ENCODE peak calls at places on chromosome 14, in five cellular contexts. Q, O, K, C and I are unnamed samples.

GRCh38 chr14:64786296-64787149 is 82.3 kb downstream of the PLEKHG3 start:
- DNase-seq in Q (no peak), O (no peak), K (no peak), C (no peak), I (no peak)

GRCh38 chr14:70567791-70568190 is 32.7 kb downstream of the MED6 start:
- DNase-seq in Q (no peak), K (no peak), O (no peak), C (peak), I (peak)

GRCh38 chr14:56334458-56334857 is 216.2 kb downstream of the PELI2 start:
- DNase-seq in K (no peak), O (no peak), C (no peak), Q (no peak), I (no peak)

GRCh38 chr14:100010679-100011078 is 54.5 kb upstream of the EVL start:
- DNase-seq in K (no peak), Q (no peak), C (no peak), O (no peak), I (no peak)

GRCh38 chr14:36105401-36105800 is 71.1 kb downstream of the PTCSC3 start:
- DNase-seq in O (no peak), K (no peak), Q (no peak), C (no peak), I (no peak)

GRCh38 chr14:103127861-103128598 is 4.8 kb downstream of the TNFAIP2 start:
- DNase-seq in O (no peak), Q (no peak), K (no peak), C (no peak), I (no peak)

GRCh38 chr14:90301122-90301521 is 30.6 kb downstream of the NRDE2 start:
- DNase-seq in O (no peak), K (no peak), Q (no peak), C (no peak), I (no peak)

GRCh38 chr14:90175631-90176030 is 80.7 kb upstream of the PSMC1 start:
- DNase-seq in O (no peak), C (no peak), Q (no peak), K (no peak), I (no peak)

GRCh38 chr14:46451800-46452199 is 199.8 kb downstream of the RPL10L start:
- DNase-seq in Q (no peak), K (no peak), C (no peak), O (no peak), I (peak)

GRCh38 chr14:31936100-31936499 is 141.0 kb upstream of the ARHGAP5 start:
- DNase-seq in O (no peak), Q (no peak), C (no peak), K (no peak), I (no peak)

GRCh38 chr14:90453401-90453951 is 56.6 kb downstream of the CALM1 start:
- DNase-seq in O (no peak), K (peak), Q (no peak), C (peak), I (peak)

GRCh38 chr14:99278836-99279235 is 6.8 kb upstream of the BCL11B start:
- DNase-seq in O (no peak), K (no peak), Q (no peak), C (no peak), I (no peak)

GRCh38 chr14:105167303-105168092 is 1.1 kb downstream of the JAG2 start:
- DNase-seq in Q (no peak), K (peak), O (no peak), C (no peak), I (no peak)

GRCh38 chr14:51488569-51489220 is 163.0 kb upstream of the FRMD6 start:
- DNase-seq in C (no peak), Q (no peak), K (no peak), O (no peak), I (no peak)

GRCh38 chr14:72476657-72477499 is 417.0 kb downstream of the DPF3 start:
- DNase-seq in K (no peak), Q (no peak), C (no peak), O (no peak), I (no peak)

GRCh38 chr14:29166507-29166906 is 399.9 kb downstream of the FOXG1 start:
- DNase-seq in K (no peak), Q (no peak), O (no peak), C (no peak), I (no peak)

GRCh38 chr14:74619672-74620131 is 7.7 kb upstream of the LTBP2 start:
- DNase-seq in K (peak), O (peak), C (peak), Q (peak), I (peak)

GRCh38 chr14:74258705-74259035 is 19.4 kb downstream of the VSX2 start:
- DNase-seq in C (no peak), Q (no peak), O (no peak), K (no peak), I (no peak)

GRCh38 chr14:104892517-104893434 is 27.7 kb downstream of the CEP170B start:
- DNase-seq in O (no peak), C (no peak), Q (peak), K (peak), I (no peak)

GRCh38 chr14:102234331-102235264 is 70.4 kb downstream of the MOK start:
- DNase-seq in K (no peak), Q (no peak), C (peak), O (no peak), I (peak)

GRCh38 chr14:81855007-81855406 is 321.4 kb upstream of the SEL1L start:
- DNase-seq in C (no peak), K (no peak), Q (no peak), O (no peak), I (no peak)

GRCh38 chr14:90355540-90356518 is 24.1 kb upstream of the NRDE2 start:
- DNase-seq in O (no peak), C (no peak), Q (no peak), K (no peak), I (no peak)

GRCh38 chr14:59510001-59510400 is 25.7 kb downstream of the JKAMP start:
- DNase-seq in C (no peak), O (no peak), K (no peak), Q (no peak), I (no peak)

GRCh38 chr14:104676694-104677505 is 12.5 kb upstream of the INF2 start:
- DNase-seq in Q (peak), O (no peak), K (no peak), C (peak), I (no peak)

GRCh38 chr14:53979747-53980642 is 23.4 kb upstream of the BMP4 start:
- DNase-seq in C (no peak), K (no peak), O (peak), Q (peak), I (no peak)

GRCh38 chr14:55588259-55588699 is 8.3 kb downstream of the KTN1 start:
- DNase-seq in O (no peak), C (no peak), K (no peak), Q (no peak), I (no peak)

GRCh38 chr14:51089278-51089677 is 5.6 kb downstream of the TRIM9 start:
- DNase-seq in Q (no peak), O (no peak), K (no peak), C (no peak), I (no peak)

GRCh38 chr14:31703056-31703455 is 141.9 kb downstream of the NUBPL start:
- DNase-seq in C (no peak), O (no peak), K (no peak), Q (no peak), I (no peak)

GRCh38 chr14:103770902-103771301 is 55.3 kb downstream of the ZFYVE21 start:
- DNase-seq in O (no peak), C (no peak), Q (no peak), K (no peak), I (no peak)

GRCh38 chr14:63770187-63770807 is 42.4 kb upstream of the SGPP1 start:
- DNase-seq in O (peak), C (peak), K (peak), Q (no peak), I (peak)

GRCh38 chr14:102723650-102724049 is 53.6 kb upstream of the TRAF3 start:
- DNase-seq in Q (no peak), C (no peak), K (no peak), O (no peak), I (no peak)

GRCh38 chr14:101903111-101903561 is 61.2 kb upstream of the DYNC1H1 start:
- DNase-seq in Q (no peak), O (no peak), C (no peak), K (no peak), I (no peak)

GRCh38 chr14:24818054-24818822 is 184.2 kb upstream of the GZMB start:
- DNase-seq in Q (no peak), O (no peak), C (no peak), K (no peak), I (no peak)

GRCh38 chr14:74855945-74856344 is 20.0 kb downstream of the PROX2 start:
- DNase-seq in C (no peak), O (no peak), Q (no peak), K (no peak), I (no peak)

GRCh38 chr14:74922752-74923401 is at the start of gene RPS6KL1:
- DNase-seq in K (peak), C (peak), Q (peak), O (peak), I (peak)

GRCh38 chr14:79543966-79544365 is 667.3 kb downstream of the DIO2 start:
- DNase-seq in K (no peak), Q (no peak), C (peak), O (no peak), I (peak)

DNA sequence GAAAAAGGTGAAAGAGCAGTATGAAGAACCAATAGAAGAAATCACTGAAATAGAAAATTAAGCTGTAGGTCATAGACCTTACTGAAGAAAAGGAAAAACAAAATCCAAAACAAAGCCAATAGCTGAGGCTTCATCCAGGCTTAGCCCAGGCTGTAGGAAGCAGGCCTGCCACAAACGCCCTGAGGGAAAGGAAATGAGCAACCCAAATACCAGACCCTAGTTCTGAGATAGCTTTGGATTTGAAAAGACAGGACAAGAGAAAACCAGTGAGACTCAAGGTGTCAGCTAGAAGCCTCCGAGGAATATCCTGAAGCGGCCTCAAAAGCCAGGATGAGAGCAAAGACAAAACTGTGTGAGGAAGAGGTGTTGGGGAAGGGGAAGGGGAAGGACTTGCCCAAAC is 79.2 kb downstream of the FERMT2 start:
- DNase-seq in O (no peak), K (no peak), Q (no peak), C (no peak), I (no peak)
- TF ChIP-seq POLR2A in O (no peak), K (no peak), Q (no peak), C (no peak), I (no peak)

DNA sequence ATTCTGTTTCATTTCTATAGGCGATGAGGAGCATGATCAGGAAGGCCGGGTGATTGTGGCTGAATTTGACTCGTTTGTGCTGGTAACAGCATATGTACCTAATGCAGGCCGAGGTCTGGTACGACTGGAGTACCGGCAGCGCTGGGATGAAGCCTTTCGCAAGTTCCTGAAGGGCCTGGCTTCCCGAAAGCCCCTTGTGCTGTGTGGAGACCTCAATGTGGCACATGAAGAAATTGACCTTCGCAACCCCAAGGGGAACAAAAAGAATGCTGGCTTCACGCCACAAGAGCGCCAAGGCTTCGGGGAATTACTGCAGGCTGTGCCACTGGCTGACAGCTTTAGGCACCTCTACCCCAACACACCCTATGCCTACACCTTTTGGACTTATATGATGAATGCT is 1.9 kb downstream of the APEX1 start:
- DNase-seq in O (no peak), Q (no peak), K (no peak), C (no peak), I (no peak)
- TF ChIP-seq POLR2A in O (no peak), Q (no peak), K (no peak), C (no peak), I (peak)

GRCh38 chr14:21103710-21104447 is 3.0 kb downstream of the TMEM253 start:
- DNase-seq in K (peak), C (peak), Q (peak), O (peak), I (peak)
- TF ChIP-seq POLR2A in K (no peak), C (peak), Q (peak), O (peak), I (peak)

GRCh38 chr14:23302290-23303225 is at the start of gene PPP1R3E:
- DNase-seq in O (no peak), K (peak), Q (peak), C (peak), I (peak)
- TF ChIP-seq POLR2A in O (no peak), K (no peak), Q (no peak), C (no peak), I (peak)

GRCh38 chr14:93115920-93116675 is at the start of gene ITPK1:
- DNase-seq in O (peak), C (peak), K (peak), Q (peak), I (peak)
- TF ChIP-seq POLR2A in O (no peak), C (no peak), K (no peak), Q (no peak), I (no peak)

DNA sequence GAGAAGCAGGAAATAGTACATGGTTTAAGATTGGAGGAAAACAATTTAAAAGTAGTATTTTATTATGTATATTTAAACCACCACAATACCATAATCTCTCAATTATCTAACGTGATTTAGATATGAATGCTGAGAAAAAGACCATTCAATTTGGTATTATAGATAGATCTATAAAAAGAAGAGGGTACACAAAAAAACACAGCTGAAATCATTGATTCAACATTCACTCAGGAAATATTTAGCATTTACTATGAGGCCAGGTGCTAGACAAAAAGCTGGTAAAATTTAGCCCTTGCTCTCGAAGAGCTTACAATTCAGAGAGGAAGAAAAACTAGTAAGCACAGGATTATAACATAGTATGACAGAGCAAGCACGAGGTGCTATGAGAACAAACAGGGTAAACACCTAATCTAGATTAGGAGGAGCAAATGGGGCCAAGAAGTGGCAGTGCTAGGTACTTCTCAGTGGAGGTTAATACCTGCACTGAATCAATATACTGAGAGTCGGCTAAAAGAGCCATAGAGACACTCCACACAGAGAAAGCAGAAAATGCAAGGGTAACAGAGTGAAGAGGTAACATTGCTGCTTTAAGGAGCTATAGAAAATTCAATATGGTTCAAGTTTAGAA is 27.6 kb downstream of the TRIP11 start:
- DNase-seq in C (no peak), Q (no peak), K (no peak), O (no peak), I (no peak)
- TF ChIP-seq POLR2A in C (no peak), Q (no peak), K (no peak), O (no peak), I (no peak)

GRCh38 chr14:33967138-33967537 is 16.3 kb upstream of the EGLN3 start:
- DNase-seq in C (no peak), Q (no peak), K (no peak), O (no peak), I (no peak)
- TF ChIP-seq POLR2A in C (no peak), Q (no peak), K (no peak), O (no peak), I (no peak)

DNA sequence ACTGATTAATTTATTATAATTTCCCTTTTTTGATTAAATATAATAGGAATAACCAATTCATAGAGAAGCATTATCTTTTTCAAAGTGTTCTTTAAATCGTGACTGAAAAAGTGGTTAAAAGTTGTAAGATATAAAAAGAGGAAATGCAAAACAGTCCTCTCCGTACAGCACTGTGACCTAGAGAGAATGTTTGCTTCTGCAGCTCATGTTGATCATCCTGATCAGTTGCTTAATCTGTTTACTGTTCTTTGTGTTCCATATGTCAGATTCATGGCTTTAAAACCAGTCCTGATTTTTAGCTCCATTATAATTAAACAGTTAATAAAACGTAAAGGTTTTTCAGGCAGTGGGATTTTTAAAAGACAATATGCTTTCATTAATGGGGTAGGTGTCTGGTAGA is 4.7 kb downstream of the TTC8 start:
- DNase-seq in O (no peak), C (no peak), K (no peak), Q (no peak), I (no peak)
- TF ChIP-seq POLR2A in O (no peak), C (no peak), K (no peak), Q (no peak), I (no peak)